ENCODE peak calls at places on chromosomes 6 and 20, in five cellular contexts. One of them, this sample, is unnamed.

GRCh38 chr6:167827588-167828324 is 1.0 kb downstream of the AFDN start:
- DNase-seq in CD8-positive, alpha-beta T cell: no peak
- DNase-seq in heart right ventricle: peak; percentile 54
- DNase-seq in adrenal gland: peak; percentile 64
- DNase-seq in colonic mucosa: peak; percentile 66
- DNase-seq in this sample: peak; percentile 65

GRCh38 chr6:158033077-158033750 is 51.6 kb downstream of the SYNJ2 start:
- DNase-seq in CD8-positive, alpha-beta T cell: no peak
- DNase-seq in heart right ventricle: no peak
- DNase-seq in adrenal gland: no peak
- DNase-seq in colonic mucosa: no peak
- DNase-seq in this sample: no peak

GRCh38 chr6:47083586-47084047 is 41.5 kb upstream of the ADGRF1 start:
- DNase-seq in CD8-positive, alpha-beta T cell: no peak
- DNase-seq in heart right ventricle: peak; percentile 91
- DNase-seq in adrenal gland: peak; percentile 83
- DNase-seq in colonic mucosa: peak; percentile 89
- DNase-seq in this sample: peak; percentile 92

GRCh38 chr20:25274891-25275812 is 27.3 kb downstream of the PYGB start:
- DNase-seq in CD8-positive, alpha-beta T cell: no peak
- DNase-seq in heart right ventricle: peak; percentile 54
- DNase-seq in adrenal gland: peak; percentile 9
- DNase-seq in colonic mucosa: no peak
- DNase-seq in this sample: peak; percentile 1

GRCh38 chr6:131175559-131175958 is 40.3 kb downstream of the AKAP7 start:
- DNase-seq in CD8-positive, alpha-beta T cell: no peak
- DNase-seq in heart right ventricle: no peak
- DNase-seq in adrenal gland: no peak
- DNase-seq in colonic mucosa: no peak
- DNase-seq in this sample: no peak

GRCh38 chr20:63349516-63349895 is 11.6 kb downstream of the CHRNA4 start:
- DNase-seq in CD8-positive, alpha-beta T cell: no peak
- DNase-seq in heart right ventricle: no peak
- DNase-seq in adrenal gland: no peak
- DNase-seq in colonic mucosa: no peak
- DNase-seq in this sample: no peak

GRCh38 chr6:165671222-165671715 is 8.2 kb upstream of the PDE10A start:
- DNase-seq in CD8-positive, alpha-beta T cell: no peak
- DNase-seq in heart right ventricle: no peak
- DNase-seq in adrenal gland: no peak
- DNase-seq in colonic mucosa: no peak
- DNase-seq in this sample: no peak

GRCh38 chr6:163589401-163589800 is 174.9 kb downstream of the QKI start:
- DNase-seq in CD8-positive, alpha-beta T cell: no peak
- DNase-seq in heart right ventricle: no peak
- DNase-seq in adrenal gland: no peak
- DNase-seq in colonic mucosa: no peak
- DNase-seq in this sample: no peak

GRCh38 chr20:48051810-48052491 is 266.7 kb upstream of the SULF2 start:
- DNase-seq in CD8-positive, alpha-beta T cell: no peak
- DNase-seq in heart right ventricle: no peak
- DNase-seq in adrenal gland: peak; percentile 49
- DNase-seq in colonic mucosa: no peak
- DNase-seq in this sample: no peak

GRCh38 chr20:38883081-38883980 is 42.9 kb upstream of the FAM83D start:
- DNase-seq in CD8-positive, alpha-beta T cell: no peak
- DNase-seq in heart right ventricle: peak; percentile 30
- DNase-seq in adrenal gland: peak; percentile 24
- DNase-seq in colonic mucosa: no peak
- DNase-seq in this sample: no peak

GRCh38 chr20:24697411-24697810 is 228.0 kb downstream of the SYNDIG1 start:
- DNase-seq in CD8-positive, alpha-beta T cell: no peak
- DNase-seq in heart right ventricle: no peak
- DNase-seq in adrenal gland: no peak
- DNase-seq in colonic mucosa: no peak
- DNase-seq in this sample: no peak

GRCh38 chr6:43996614-43997341 is 130.5 kb downstream of the MRPL14 start:
- DNase-seq in CD8-positive, alpha-beta T cell: no peak
- DNase-seq in heart right ventricle: no peak
- DNase-seq in adrenal gland: peak; percentile 4
- DNase-seq in colonic mucosa: no peak
- DNase-seq in this sample: no peak

GRCh38 chr20:16821211-16822089 is 73.3 kb downstream of the OTOR start:
- DNase-seq in CD8-positive, alpha-beta T cell: no peak
- DNase-seq in heart right ventricle: no peak
- DNase-seq in adrenal gland: peak; percentile 21
- DNase-seq in colonic mucosa: no peak
- DNase-seq in this sample: peak; percentile 11

GRCh38 chr20:59992531-59992930 is 34.3 kb downstream of the CDH26 start:
- DNase-seq in CD8-positive, alpha-beta T cell: no peak
- DNase-seq in heart right ventricle: no peak
- DNase-seq in adrenal gland: no peak
- DNase-seq in colonic mucosa: no peak
- DNase-seq in this sample: no peak

DNA sequence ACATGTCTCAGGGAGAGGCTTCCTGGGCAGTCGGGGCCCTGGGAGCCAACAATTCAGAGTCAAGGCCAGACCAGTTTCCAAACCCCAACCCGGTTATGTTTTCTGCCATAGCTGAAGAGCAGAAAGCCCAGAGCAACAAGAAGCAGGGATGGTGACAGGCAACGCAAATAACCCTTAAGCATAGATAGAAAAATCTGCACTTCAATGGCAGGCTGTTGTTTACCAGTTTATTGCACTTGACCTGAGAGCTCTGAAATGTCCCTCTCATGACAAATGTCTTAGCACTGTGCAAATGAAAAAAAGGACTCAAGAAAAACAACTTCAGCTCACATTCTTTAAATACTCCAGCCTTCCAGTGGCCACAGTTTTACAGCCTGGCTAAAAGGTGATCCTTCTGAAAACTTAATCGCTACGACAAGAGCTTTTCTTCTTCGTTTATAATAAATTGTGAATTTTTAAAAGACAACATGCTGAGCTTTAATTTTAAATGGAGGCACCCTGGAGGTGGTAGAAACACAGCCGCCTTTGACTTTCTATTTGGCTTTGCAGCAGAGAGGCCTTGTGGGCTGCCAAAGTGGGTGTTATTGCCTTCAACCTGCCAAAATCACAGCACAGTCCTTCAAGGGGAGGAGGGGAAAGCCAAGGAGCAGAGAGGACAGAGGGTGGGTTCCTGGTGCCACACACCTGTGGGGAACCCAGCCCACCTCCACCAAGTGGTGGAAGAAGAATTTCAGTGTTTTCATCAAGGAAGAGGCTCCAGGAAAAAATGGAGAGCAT is 289.5 kb upstream of the CDYL start:
- DNase-seq in CD8-positive, alpha-beta T cell: no peak
- DNase-seq in heart right ventricle: no peak
- DNase-seq in adrenal gland: no peak
- DNase-seq in colonic mucosa: no peak
- DNase-seq in this sample: no peak
- H3K9me3 ChIP-seq in CD8-positive, alpha-beta T cell: no peaks in the 10 kb centered on the region
- H3K9me3 ChIP-seq in heart right ventricle: peaks cover 13% of the 10 kb centered on the region
- H3K9me3 ChIP-seq in adrenal gland: no peaks in the 10 kb centered on the region
- H3K9me3 ChIP-seq in colonic mucosa: no peaks in the 10 kb centered on the region
- H3K9me3 ChIP-seq in this sample: peaks cover 3% of the 10 kb centered on the region

GRCh38 chr20:37454636-37455035 is 66.4 kb upstream of the NNAT start:
- DNase-seq in CD8-positive, alpha-beta T cell: no peak
- DNase-seq in heart right ventricle: no peak
- DNase-seq in adrenal gland: no peak
- DNase-seq in colonic mucosa: no peak
- DNase-seq in this sample: no peak
- H3K4me1 ChIP-seq in CD8-positive, alpha-beta T cell: no peaks in the 10 kb centered on the region
- H3K4me1 ChIP-seq in heart right ventricle: no peaks in the 10 kb centered on the region
- H3K4me1 ChIP-seq in adrenal gland: no peaks in the 10 kb centered on the region
- H3K4me1 ChIP-seq in colonic mucosa: no peaks in the 10 kb centered on the region
- H3K4me1 ChIP-seq in this sample: no peaks in the 10 kb centered on the region

GRCh38 chr6:151107897-151108427 is 131.8 kb upstream of the AKAP12 start:
- DNase-seq in CD8-positive, alpha-beta T cell: no peak
- DNase-seq in heart right ventricle: no peak
- DNase-seq in adrenal gland: no peak
- DNase-seq in colonic mucosa: no peak
- DNase-seq in this sample: no peak
- H3K9me3 ChIP-seq in CD8-positive, alpha-beta T cell: no peaks in the 10 kb centered on the region
- H3K9me3 ChIP-seq in heart right ventricle: no peaks in the 10 kb centered on the region
- H3K9me3 ChIP-seq in adrenal gland: no peaks in the 10 kb centered on the region
- H3K9me3 ChIP-seq in colonic mucosa: no peaks in the 10 kb centered on the region
- H3K9me3 ChIP-seq in this sample: no peaks in the 10 kb centered on the region

GRCh38 chr6:136773473-136773796 is 18.8 kb downstream of the MAP3K5 start:
- DNase-seq in CD8-positive, alpha-beta T cell: no peak
- DNase-seq in heart right ventricle: no peak
- DNase-seq in adrenal gland: no peak
- DNase-seq in colonic mucosa: no peak
- DNase-seq in this sample: no peak

GRCh38 chr6:136774228-136775041 is 17.8 kb downstream of the MAP3K5 start:
- DNase-seq in CD8-positive, alpha-beta T cell: no peak
- DNase-seq in heart right ventricle: no peak
- DNase-seq in adrenal gland: no peak
- DNase-seq in colonic mucosa: no peak
- DNase-seq in this sample: no peak

GRCh38 chr6:136775548-136775947 is 16.7 kb downstream of the MAP3K5 start:
- DNase-seq in CD8-positive, alpha-beta T cell: no peak
- DNase-seq in heart right ventricle: no peak
- DNase-seq in adrenal gland: no peak
- DNase-seq in colonic mucosa: no peak
- DNase-seq in this sample: no peak

GRCh38 chr6:136772685-136773472 is 19.4 kb downstream of the MAP3K5 start:
- DNase-seq in CD8-positive, alpha-beta T cell: no peak
- DNase-seq in heart right ventricle: peak; percentile 38
- DNase-seq in adrenal gland: no peak
- DNase-seq in colonic mucosa: no peak
- DNase-seq in this sample: peak; percentile 88

DNA sequence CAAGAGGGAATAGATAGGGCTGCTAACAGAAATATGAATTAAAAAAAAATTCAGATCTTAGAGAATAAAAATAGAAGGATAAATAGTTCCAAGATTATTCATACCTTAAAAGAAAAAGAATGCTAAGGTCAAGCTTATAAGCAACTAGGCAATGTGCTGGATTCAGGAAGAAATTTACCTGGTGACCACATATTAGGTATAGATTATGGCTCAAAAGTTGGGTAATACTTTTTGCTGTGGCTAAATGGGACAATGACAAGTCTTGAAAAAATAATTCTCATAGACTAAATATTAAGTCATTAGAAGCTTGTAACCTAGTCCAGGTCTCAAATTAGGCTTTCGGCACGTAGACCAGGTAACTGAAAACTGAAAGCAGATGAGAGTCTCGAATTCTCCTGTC is 17.2 kb downstream of the MAP3K5 start:
- DNase-seq in CD8-positive, alpha-beta T cell: no peak
- DNase-seq in heart right ventricle: no peak
- DNase-seq in adrenal gland: no peak
- DNase-seq in colonic mucosa: no peak
- DNase-seq in this sample: no peak
- H3K4me1 ChIP-seq in CD8-positive, alpha-beta T cell: no peaks in the 10 kb centered on the region
- H3K4me1 ChIP-seq in heart right ventricle: peaks cover 33% of the 10 kb centered on the region
- H3K4me1 ChIP-seq in adrenal gland: peaks cover 100% of the 10 kb centered on the region
- H3K4me1 ChIP-seq in colonic mucosa: no peaks in the 10 kb centered on the region
- H3K4me1 ChIP-seq in this sample: peaks cover 59% of the 10 kb centered on the region